ENCODE peak calls at places on chromosome 4, in eight cellular contexts. Z, A, U, J, N, W, D and T are unnamed samples.

GRCh38 chr4:48681856-48682255 is 98.2 kb downstream of the FRYL start:
- DNase-seq in Z (no peak), N (no peak), A (no peak), D (no peak), U (peak; percentile 6), J (no peak), W (no peak), T (no peak)

GRCh38 chr4:128338634-128339355 is 51.2 kb upstream of the PGRMC2 start:
- DNase-seq in U (peak; percentile 78), N (no peak), D (no peak), J (no peak), W (no peak), A (no peak), Z (no peak), T (no peak)

GRCh38 chr4:152479428-152480026 is 56.4 kb downstream of the FBXW7 start:
- DNase-seq in J (no peak), W (no peak), N (no peak), U (no peak), A (no peak), D (no peak), Z (no peak), T (no peak)

GRCh38 chr4:56870927-56871326 is 36.8 kb upstream of the REST start:
- DNase-seq in W (no peak), D (peak; percentile 0), Z (no peak), U (no peak), N (peak; percentile 63), J (no peak), A (no peak), T (no peak)

GRCh38 chr4:4395849-4396627 is 9.1 kb downstream of the NSG1 start:
- DNase-seq in N (peak; percentile 14), W (no peak), U (no peak), J (no peak), D (no peak), Z (no peak), A (no peak), T (peak; percentile 61)

GRCh38 chr4:11535333-11535732 is 106.6 kb upstream of the HS3ST1 start:
- DNase-seq in Z (no peak), D (no peak), A (no peak), W (no peak), N (no peak), J (no peak), U (no peak), T (no peak)

GRCh38 chr4:52507774-52508173 is 151.3 kb downstream of the USP46 start:
- DNase-seq in J (no peak), A (no peak), W (peak; percentile 3), D (no peak), Z (no peak), U (no peak), N (no peak), T (no peak)

GRCh38 chr4:165787516-165788274 is 85.3 kb upstream of the TLL1 start:
- DNase-seq in U (no peak), N (no peak), A (no peak), D (no peak), J (no peak), W (no peak), Z (no peak), T (no peak)

GRCh38 chr4:181166742-181167399 is 1076.3 kb upstream of the TENM3 start:
- DNase-seq in Z (no peak), J (no peak), N (no peak), D (no peak), U (no peak), W (no peak), A (no peak), T (no peak)

GRCh38 chr4:6869944-6870343 is 39.7 kb upstream of the TBC1D14 start:
- DNase-seq in U (no peak), D (no peak), J (no peak), W (no peak), A (no peak), Z (no peak), N (no peak), T (no peak)

GRCh38 chr4:180160195-180160985 is 2082.8 kb upstream of the TENM3 start:
- DNase-seq in U (no peak), J (no peak), W (no peak), D (no peak), Z (no peak), N (no peak), A (no peak), T (no peak)

GRCh38 chr4:41472098-41472497 is 65.9 kb upstream of the LIMCH1 start:
- DNase-seq in J (no peak), D (no peak), N (no peak), Z (no peak), U (no peak), W (no peak), A (no peak), T (no peak)

GRCh38 chr4:37685726-37686372 is 327 bp downstream of the RELL1 start:
- DNase-seq in J (no peak), U (no peak), Z (peak; percentile 77), A (peak; percentile 79), N (no peak), D (no peak), W (peak; percentile 59), T (no peak)

GRCh38 chr4:112765317-112765989 is 128.5 kb downstream of the LARP7 start:
- DNase-seq in J (no peak), N (peak; percentile 4), Z (no peak), W (no peak), D (no peak), U (no peak), A (no peak), T (no peak)